ENCODE peak calls at places on chromosomes 5 and 9, in seven cellular contexts. G is prostate gland, B is PC-9, J is hepatocyte, C is endodermal cell, Y is ovary, K is left lung. T is an unnamed sample.

GRCh38 chr5:39019231-39019630 is 55.0 kb downstream of the RICTOR start:
- DNase-seq in G (no peak), B (no peak), C (no peak), J (no peak), Y (no peak), K (no peak), T (no peak)

GRCh38 chr5:96320797-96321196 is 112.3 kb downstream of the PCSK1 start:
- DNase-seq in B (peak; percentile 52), J (no peak), Y (no peak), K (no peak), G (no peak), C (no peak), T (no peak)

GRCh38 chr9:109624143-109624542 is 126.0 kb upstream of the PTPN3 start:
- DNase-seq in C (no peak), J (no peak), G (no peak), Y (no peak), K (no peak), B (no peak), T (no peak)

GRCh38 chr5:161432798-161433197 is 113.7 kb downstream of the GABRB2 start:
- DNase-seq in B (no peak), C (no peak), Y (no peak), G (no peak), K (no peak), J (no peak), T (no peak)

GRCh38 chr9:120708526-120709224 is 5.6 kb downstream of the MEGF9 start:
- DNase-seq in G (no peak), Y (no peak), J (no peak), K (no peak), B (no peak), C (no peak), T (no peak)

GRCh38 chr5:12016149-12016740 is 112.0 kb upstream of the CTNND2 start:
- DNase-seq in J (peak; percentile 32), C (peak; percentile 82), Y (no peak), B (no peak), K (no peak), G (no peak), T (peak; percentile 12)

GRCh38 chr9:89993678-89994630 is 389.1 kb downstream of the GADD45G start:
- DNase-seq in G (no peak), B (peak; percentile 43), K (no peak), C (peak; percentile 77), J (peak; percentile 77), Y (no peak), T (no peak)

GRCh38 chr9:76452839-76453238 is 6.1 kb upstream of the GCNT1 start:
- DNase-seq in Y (no peak), B (no peak), G (no peak), K (no peak), J (no peak), C (no peak), T (no peak)

GRCh38 chr9:26800322-26800721 is 92.3 kb downstream of the CAAP1 start:
- DNase-seq in C (no peak), J (no peak), K (no peak), G (no peak), Y (no peak), B (no peak), T (no peak)

GRCh38 chr5:89499787-89500186 is 616.8 kb upstream of the MEF2C start:
- DNase-seq in J (no peak), G (no peak), C (no peak), B (no peak), Y (no peak), K (no peak), T (no peak)

GRCh38 chr9:36148652-36149051 is 12.1 kb downstream of the GLIPR2 start:
- DNase-seq in Y (peak; percentile 99), G (peak; percentile 63), C (no peak), B (peak; percentile 70), K (peak; percentile 95), J (peak; percentile 87), T (peak; percentile 96)

GRCh38 chr9:128554155-128554862 is 1.9 kb downstream of the SPTAN1 start:
- DNase-seq in K (no peak), Y (peak; percentile 31), C (peak; percentile 84), B (peak; percentile 74), G (no peak), J (peak; percentile 84), T (peak; percentile 66)

GRCh38 chr5:150671509-150672236 is 10.6 kb downstream of the MYOZ3 start:
- DNase-seq in J (peak; percentile 29), B (no peak), G (no peak), Y (no peak), C (peak; percentile 81), K (peak; percentile 83), T (no peak)

GRCh38 chr9:6096821-6097220 is 81.4 kb upstream of the RANBP6 start:
- DNase-seq in J (no peak), Y (no peak), G (no peak), K (no peak), C (no peak), B (no peak), T (no peak)

GRCh38 chr5:74421365-74421764 is 219.2 kb downstream of the ENC1 start:
- DNase-seq in Y (no peak), K (no peak), B (no peak), C (no peak), J (no peak), G (no peak), T (no peak)

GRCh38 chr9:37917315-37917731 is 13.4 kb upstream of the SLC25A51 start:
- DNase-seq in G (no peak), C (no peak), Y (no peak), K (peak; percentile 45), J (no peak), B (no peak), T (no peak)

GRCh38 chr5:179131886-179132585 is 71.9 kb downstream of the ZNF354C start:
- DNase-seq in Y (no peak), G (no peak), J (no peak), C (peak; percentile 32), B (no peak), K (peak; percentile 42), T (no peak)

GRCh38 chr5:149114403-149115312 is 26.6 kb upstream of the ABLIM3 start:
- DNase-seq in B (peak; percentile 82), J (peak; percentile 81), Y (no peak), K (no peak), G (peak; percentile 68), C (peak; percentile 89), T (no peak)

GRCh38 chr5:37816883-37817282 is 23.0 kb downstream of the GDNF start:
- DNase-seq in J (no peak), C (no peak), G (no peak), Y (no peak), K (no peak), B (no peak), T (peak; percentile 84)

GRCh38 chr5:14428302-14429081 is 153.1 kb upstream of the OTULINL start:
- DNase-seq in C (no peak), G (no peak), J (no peak), K (no peak), B (no peak), Y (no peak), T (no peak)

GRCh38 chr9:92650839-92651621 is 18.9 kb downstream of the IPPK start:
- DNase-seq in Y (peak; percentile 68), C (peak; percentile 24), B (no peak), K (peak; percentile 47), J (peak; percentile 41), G (no peak), T (peak; percentile 49)

GRCh38 chr9:34464571-34464970 is 6.0 kb downstream of the DNAI1 start:
- DNase-seq in G (no peak), B (no peak), Y (no peak), C (no peak), J (no peak), K (no peak), T (no peak)

GRCh38 chr9:96581301-96581700 is 38.3 kb downstream of the CDC14B start:
- DNase-seq in K (no peak), C (no peak), B (no peak), J (no peak), Y (no peak), G (no peak), T (no peak)

GRCh38 chr9:129609486-129610192 is 11.3 kb downstream of the C9orf50 start:
- DNase-seq in B (no peak), G (peak; percentile 40), J (peak; percentile 55), K (no peak), C (peak; percentile 70), Y (peak; percentile 75), T (no peak)

GRCh38 chr5:68196876-68197275 is 18.7 kb upstream of the PIK3R1 start:
- DNase-seq in J (no peak), G (no peak), K (no peak), Y (no peak), B (no peak), C (no peak), T (no peak)

GRCh38 chr5:59173568-59173967 is 590.7 kb downstream of the RAB3C start:
- DNase-seq in G (no peak), C (no peak), Y (no peak), J (peak; percentile 31), B (no peak), K (no peak), T (no peak)

GRCh38 chr9:123299558-123300126 is 31.3 kb upstream of the STRBP start:
- DNase-seq in B (no peak), K (no peak), J (no peak), G (no peak), Y (no peak), C (peak; percentile 49), T (no peak)

GRCh38 chr9:134364391-134365114 is 38.3 kb downstream of the RXRA start:
- DNase-seq in Y (no peak), C (no peak), B (no peak), K (no peak), G (no peak), J (peak; percentile 79), T (no peak)
- TF ChIP-seq CTCF in Y (no peak), C (peak; percentile 28), B (no peak), K (no peak), G (no peak), J (no peak), T (peak; percentile 38)

GRCh38 chr9:105696219-105696793 is 2.0 kb downstream of the TMEM38B start:
- DNase-seq in J (no peak), G (no peak), K (peak; percentile 34), Y (no peak), B (no peak), C (no peak), T (no peak)
- H3K4me3 ChIP-seq in J (no peak overlapping the region), G (no peak overlapping the region), K (no peak overlapping the region), Y (no peak overlapping the region), B (no peak overlapping the region), C (no peak overlapping the region), T (no peak overlapping the region)

DNA sequence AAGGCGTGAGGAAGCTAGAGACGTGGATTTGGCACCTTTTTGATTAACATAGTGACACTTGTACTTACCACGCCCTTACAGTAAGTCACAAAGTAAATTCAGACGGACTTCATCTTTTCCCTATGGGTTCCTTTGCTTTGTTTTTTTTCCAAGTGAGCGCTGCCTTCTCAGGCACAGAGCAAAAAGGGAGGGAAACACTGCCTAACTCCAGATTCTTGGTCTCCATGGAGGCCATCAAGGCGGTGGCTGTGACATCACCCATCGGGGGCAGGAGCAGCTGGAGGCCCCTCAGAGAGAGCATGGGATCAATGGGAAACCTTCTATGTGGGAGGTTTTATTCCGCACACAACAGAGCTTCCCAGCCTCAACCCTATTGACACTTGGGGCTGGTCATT is 45.4 kb downstream of the ERGIC1 start:
- DNase-seq in B (no peak), J (no peak), Y (no peak), C (no peak), K (no peak), G (no peak), T (no peak)
- H3K27ac ChIP-seq in B (no peak overlapping the region), J (no peak overlapping the region), Y (no peak overlapping the region), C (no peak overlapping the region), K (peak overlapping the region; percentile 66), G (peak overlapping the region; percentile 18), T (peak overlapping the region; percentile 95)

DNA sequence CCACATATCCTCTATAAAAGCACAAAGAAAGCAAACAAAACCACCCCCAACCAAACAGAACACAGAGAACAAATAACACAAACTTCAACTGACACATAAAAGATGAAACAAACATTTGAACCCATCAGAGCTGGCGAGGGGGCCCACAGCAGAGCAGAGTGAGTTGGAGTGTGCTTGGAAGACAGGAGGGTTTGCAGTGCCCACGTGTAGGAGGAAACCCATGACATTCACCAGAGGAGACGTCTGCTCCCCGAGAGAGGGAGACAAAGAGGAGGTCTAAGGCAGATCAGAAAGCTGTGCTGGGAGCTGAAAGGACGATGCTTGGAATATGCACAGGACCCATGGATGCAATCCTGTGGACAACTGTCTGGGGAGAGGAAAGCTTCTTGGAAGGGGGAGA is 27.0 kb downstream of the MRPL36 start:
- DNase-seq in Y (no peak), B (no peak), J (peak; percentile 38), K (no peak), G (peak; percentile 65), C (no peak), T (no peak)
- TF ChIP-seq CTCF in Y (no peak), B (peak; percentile 60), J (peak; percentile 29), K (no peak), G (peak; percentile 21), C (peak; percentile 32), T (no peak)

T was measured in dorsolateral prefrontal cortex.